ENCODE peak calls at places on chromosomes 2 and 18, in five cellular contexts. O is HCT116, S is mammary epithelial cell, K is tibial nerve, V is fibroblast of lung. R is an unnamed sample.

GRCh38 chr18:37364237-37364636 is 201.4 kb downstream of the CELF4 start:
- DNase-seq in K (no peak), S (no peak), V (no peak), O (no peak), R (peak)

GRCh38 chr2:168678153-168678853 is 124.1 kb upstream of the NOSTRIN start:
- DNase-seq in K (no peak), S (peak), V (no peak), O (no peak), R (no peak)

GRCh38 chr2:85800576-85800975 is 46.8 kb downstream of the ATOH8 start:
- DNase-seq in K (no peak), S (no peak), O (no peak), V (no peak), R (no peak)

GRCh38 chr18:79935098-79935480 is 16.4 kb downstream of the SLC66A2 start:
- DNase-seq in V (no peak), S (no peak), O (no peak), K (no peak), R (no peak)

GRCh38 chr18:532632-533031 is 32.1 kb upstream of the COLEC12 start:
- DNase-seq in O (no peak), S (no peak), V (no peak), K (no peak), R (no peak)

GRCh38 chr2:33343387-33343895 is 133.0 kb upstream of the RASGRP3 start:
- DNase-seq in S (no peak), V (no peak), O (no peak), K (no peak), R (no peak)

GRCh38 chr18:66328280-66328947 is 275.5 kb downstream of the CDH19 start:
- DNase-seq in V (no peak), K (no peak), O (no peak), S (no peak), R (no peak)

GRCh38 chr2:128315122-128315828 is 3.4 kb downstream of the HS6ST1 start:
- DNase-seq in V (no peak), O (no peak), S (no peak), K (no peak), R (peak)

GRCh38 chr2:169286858-169287257 is 75.5 kb downstream of the LRP2 start:
- DNase-seq in V (no peak), O (no peak), S (no peak), K (no peak), R (no peak)

GRCh38 chr2:3664925-3665324 is 6.9 kb downstream of the ALLC start:
- DNase-seq in O (no peak), S (no peak), K (no peak), V (no peak), R (no peak)

GRCh38 chr2:144835634-144836351 is 315.9 kb upstream of the ZEB2 start:
- DNase-seq in S (peak), O (peak), K (no peak), V (peak), R (no peak)

GRCh38 chr2:144102386-144102785 is 417.5 kb downstream of the ZEB2 start:
- DNase-seq in O (no peak), K (no peak), V (no peak), S (peak), R (no peak)

GRCh38 chr2:217262916-217263315 is 403.1 kb upstream of the TNP1 start:
- DNase-seq in S (no peak), V (peak), K (no peak), O (no peak), R (no peak)

GRCh38 chr18:63206433-63207153 is 113.0 kb downstream of the BCL2 start:
- DNase-seq in V (no peak), K (no peak), O (no peak), S (no peak), R (no peak)

GRCh38 chr2:12286347-12286746 is 430.4 kb upstream of the TRIB2 start:
- DNase-seq in O (no peak), S (no peak), K (no peak), V (no peak), R (no peak)

GRCh38 chr2:11375689-11376027 is 31.2 kb upstream of the ROCK2 start:
- DNase-seq in K (no peak), O (no peak), V (no peak), S (no peak), R (no peak)

GRCh38 chr2:6946722-6947121 is 29.5 kb downstream of the RNF144A start:
- DNase-seq in K (no peak), O (no peak), V (peak), S (peak), R (no peak)

GRCh38 chr2:38146302-38146916 is 70.5 kb upstream of the CYP1B1 start:
- DNase-seq in S (peak), V (peak), O (peak), K (no peak), R (no peak)

GRCh38 chr2:65053199-65053598 is 3.0 kb upstream of the CEP68 start:
- DNase-seq in O (no peak), V (no peak), S (no peak), K (no peak), R (no peak)

GRCh38 chr2:132255714-132256113 is 94.0 kb upstream of the ANKRD30BL start:
- DNase-seq in K (no peak), S (no peak), O (no peak), V (no peak), R (no peak)

GRCh38 chr18:56284319-56284718 is 354.1 kb downstream of the TXNL1 start:
- DNase-seq in S (peak), O (no peak), K (no peak), V (peak), R (no peak)

GRCh38 chr2:27182346-27182745 is 29.5 kb upstream of the ATRAID start:
- DNase-seq in V (peak), O (no peak), K (no peak), S (no peak), R (no peak)

GRCh38 chr2:210199186-210199765 is 26.0 kb downstream of the ACADL start:
- DNase-seq in O (peak), S (no peak), V (peak), K (no peak), R (no peak)

GRCh38 chr2:218081695-218082094 is 12.6 kb downstream of the RUFY4 start:
- DNase-seq in O (no peak), S (no peak), V (peak), K (no peak), R (peak)

GRCh38 chr2:221203846-221204245 is 368.3 kb downstream of the EPHA4 start:
- DNase-seq in V (no peak), O (no peak), K (no peak), S (no peak), R (no peak)

GRCh38 chr2:233183869-233184418 is 67.5 kb upstream of the ATG16L1 start:
- DNase-seq in V (no peak), S (no peak), O (no peak), K (no peak), R (no peak)

GRCh38 chr2:209648714-209649113 is 122.9 kb upstream of the UNC80 start:
- DNase-seq in S (no peak), K (no peak), O (no peak), V (peak), R (no peak)

GRCh38 chr2:196558506-196558905 is 81.0 kb upstream of the CCDC150 start:
- DNase-seq in V (no peak), O (no peak), K (no peak), S (no peak), R (no peak)

GRCh38 chr2:78814331-78814986 is 211.0 kb upstream of the REG3G start:
- DNase-seq in O (no peak), K (no peak), V (no peak), S (no peak), R (no peak)

GRCh38 chr18:27108842-27109241 is 76.3 kb downstream of the CHST9 start:
- DNase-seq in K (no peak), V (no peak), S (no peak), O (no peak), R (no peak)

GRCh38 chr18:77899972-77900754 is 650.5 kb downstream of the GALR1 start:
- DNase-seq in O (no peak), S (peak), K (no peak), V (peak), R (no peak)
- TF ChIP-seq CTCF in O (no peak), S (peak), K (peak), V (peak), R (peak)

GRCh38 chr2:102186676-102187190 is at the start of gene IL1RL2:
- DNase-seq in S (peak), O (no peak), V (peak), K (no peak), R (no peak)
- H3K4me3 ChIP-seq in S (peak), O (no peak), V (peak), K (peak), R (peak)

DNA sequence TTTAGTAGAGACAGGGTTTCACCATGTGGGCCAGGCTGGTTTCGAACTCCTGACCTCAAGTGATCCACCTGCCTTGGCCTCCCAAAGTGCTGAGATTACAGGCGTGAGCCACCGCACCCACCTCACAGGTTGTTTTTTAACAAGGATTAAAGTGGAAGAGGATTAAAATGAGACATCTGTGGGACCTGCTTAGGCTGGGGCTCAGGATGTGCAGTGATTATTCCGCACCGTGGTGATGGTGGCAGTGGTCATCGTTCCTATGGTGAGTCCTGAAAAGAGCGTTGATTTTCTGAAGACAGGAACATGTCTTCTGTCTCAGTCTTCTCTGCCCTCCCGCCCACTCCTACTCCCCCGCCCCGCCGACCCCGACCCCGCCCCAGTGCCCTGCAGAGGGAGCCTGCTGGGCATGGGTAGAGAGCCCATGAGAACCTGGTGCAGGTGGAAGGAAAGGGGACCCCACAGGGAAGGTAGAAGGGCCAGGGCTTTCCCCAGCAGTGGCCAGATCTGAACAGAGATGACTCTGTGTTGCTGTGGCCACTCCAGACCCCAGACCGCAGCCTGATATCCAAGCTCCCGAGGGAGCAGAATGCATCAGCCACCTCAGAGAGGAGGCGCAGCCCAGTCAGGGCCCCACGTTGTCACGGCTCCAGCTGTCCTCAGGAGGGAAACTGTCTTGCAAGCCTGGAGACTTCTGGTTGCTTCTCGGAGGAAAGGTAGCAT is 34.5 kb upstream of the FOSL2 start:
- DNase-seq in S (no peak), V (no peak), K (no peak), O (no peak), R (no peak)
- H3K27ac ChIP-seq in S (no peak), V (no peak), K (peak), O (no peak), R (no peak)

DNA sequence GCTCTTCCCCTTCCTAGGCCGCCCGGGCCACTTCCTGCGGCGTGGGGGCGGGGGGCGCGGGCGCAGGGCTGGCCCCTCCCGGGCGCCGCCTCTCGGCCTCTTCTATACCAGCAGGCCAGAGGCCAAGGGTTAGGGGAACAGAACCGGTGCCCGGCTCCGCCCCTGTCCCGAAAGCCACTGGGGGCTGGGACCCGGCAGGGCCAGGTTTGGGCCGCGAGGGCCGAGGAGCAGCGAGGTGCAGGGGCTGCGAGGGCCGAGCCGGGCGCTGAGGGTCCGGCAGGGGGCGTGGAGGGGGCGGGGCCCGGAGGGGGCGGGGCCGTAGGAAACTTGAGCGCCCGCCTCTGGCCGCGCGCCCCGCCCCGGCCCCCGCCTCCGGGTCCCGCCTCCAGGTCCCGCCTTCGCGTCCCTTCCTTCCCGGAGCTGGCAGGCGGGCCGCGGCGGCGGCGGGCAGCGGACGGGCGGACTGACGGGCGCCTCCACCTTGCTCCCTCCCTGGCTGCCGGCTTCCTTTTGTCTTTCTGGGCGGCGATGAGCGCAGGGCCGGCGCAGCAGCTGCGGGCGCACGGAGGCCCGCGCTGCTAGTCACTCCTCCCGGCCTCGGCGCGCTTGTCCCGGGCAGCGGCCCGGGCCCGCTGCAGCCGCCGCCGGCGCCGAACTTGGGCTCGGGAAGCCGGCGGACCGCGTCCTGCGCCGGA is at the start of gene HPCAL1:
- DNase-seq in O (peak), S (peak), K (peak), V (peak), R (peak)
- TF ChIP-seq CTCF in O (peak), S (peak), K (peak), V (peak), R (peak)

GRCh38 chr2:126700073-126700581 is 44.2 kb downstream of the GYPC start:
- DNase-seq in S (no peak), O (no peak), V (peak), K (no peak), R (no peak)
- H3K4me3 ChIP-seq in S (no peak), O (no peak), V (no peak), K (no peak), R (no peak)